ENCODE peak calls at places on chromosomes 16 and 17, in eight cellular contexts. U is fibroblast of the conjunctiva; T is ELF-1; W is AG08395; I is putamen; H is AG04450; L is stimulated activated CD4-positive, alpha-beta T cell treated with anti-CD3 and anti-CD28 coated beads, Interleukin-15, amount 100 ng/mL, for 24 hours; K is NCI-H1105. Q is an unnamed sample.

GRCh38 chr16:48347980-48348379 is 37.2 kb downstream of the SIAH1 start:
- DNase-seq in W (no peak), H (no peak), T (no peak), K (no peak), I (peak), L (no peak), U (no peak), Q (peak)

GRCh38 chr16:55369151-55369550 is 45.1 kb downstream of the IRX6 start:
- DNase-seq in L (no peak), U (no peak), I (no peak), K (no peak), H (no peak), T (no peak), W (no peak), Q (no peak)

GRCh38 chr16:12902511-12903324 is 1.3 kb downstream of the SHISA9 start:
- DNase-seq in W (no peak), U (no peak), I (no peak), K (peak), H (no peak), L (peak), T (peak), Q (peak)

GRCh38 chr17:55567240-55568216 is 56.3 kb upstream of the SMIM36 start:
- DNase-seq in W (no peak), H (no peak), K (no peak), U (no peak), I (no peak), T (peak), L (no peak), Q (no peak)

GRCh38 chr16:84360170-84360569 is 8.2 kb upstream of the ATP2C2 start:
- DNase-seq in W (no peak), H (no peak), T (no peak), U (no peak), K (no peak), I (no peak), L (peak), Q (no peak)

GRCh38 chr17:56708220-56708567 is 114.7 kb downstream of the NOG start:
- DNase-seq in T (no peak), L (no peak), H (no peak), U (no peak), W (no peak), I (no peak), K (no peak), Q (no peak)

GRCh38 chr17:78794399-78794798 is 12.3 kb upstream of the CYTH1 start:
- DNase-seq in W (no peak), H (no peak), I (no peak), L (no peak), T (no peak), K (no peak), U (no peak), Q (no peak)

GRCh38 chr17:64254755-64255154 is 8.3 kb downstream of the TEX2 start:
- DNase-seq in H (no peak), L (no peak), T (no peak), W (no peak), U (no peak), K (no peak), I (no peak), Q (no peak)

GRCh38 chr16:53752566-53752965 is 48.6 kb downstream of the FTO start:
- DNase-seq in T (no peak), K (no peak), W (no peak), H (no peak), L (no peak), U (no peak), I (no peak), Q (no peak)

GRCh38 chr16:29022196-29022595 is 37.3 kb downstream of the LAT start:
- DNase-seq in L (no peak), H (no peak), U (no peak), K (no peak), T (no peak), W (no peak), I (no peak), Q (no peak)

GRCh38 chr16:17590711-17591654 is 120.2 kb upstream of the XYLT1 start:
- DNase-seq in W (no peak), L (peak), U (no peak), K (no peak), I (no peak), H (no peak), T (no peak), Q (no peak)

GRCh38 chr17:71438631-71439146 is 682.1 kb upstream of the SOX9 start:
- DNase-seq in W (peak), U (peak), T (peak), H (peak), L (no peak), K (peak), I (peak), Q (peak)

Q was measured in Ammon's horn.